ENCODE peak calls at places on chromosomes 16 and 17, in five cellular contexts. C, X, T, E and I are unnamed samples.
A peak's percentile ranks its signal among the peaks of the same experiment; 100 is the strongest.

GRCh38 chr17:41583137-41584127 is 3.3 kb downstream of the KRT14 start:
- DNase-seq in C (no peak), T (no peak), X (no peak), E (no peak), I (no peak)

GRCh38 chr16:76443981-76444380 is 166.8 kb downstream of the CNTNAP4 start:
- DNase-seq in X (no peak), E (no peak), C (no peak), T (no peak), I (no peak)

GRCh38 chr16:85176541-85177447 is 64.5 kb upstream of the CIBAR2 start:
- DNase-seq in X (no peak), T (no peak), C (peak; percentile 48), E (no peak), I (no peak)

GRCh38 chr16:2422123-2422867 is 7.0 kb upstream of the CCNF start:
- DNase-seq in E (no peak), C (no peak), X (no peak), T (no peak), I (no peak)

GRCh38 chr16:24141917-24142316 is 114.2 kb upstream of the CACNG3 start:
- DNase-seq in C (no peak), X (no peak), E (no peak), T (no peak), I (no peak)

GRCh38 chr16:54677551-54677950 is 253.1 kb upstream of the IRX5 start:
- DNase-seq in E (no peak), C (no peak), T (no peak), X (no peak), I (no peak)

GRCh38 chr17:69326302-69327059 is 452 bp downstream of the ABCA5 start:
- DNase-seq in X (peak; percentile 48), E (peak; percentile 6), C (no peak), T (no peak), I (no peak)

GRCh38 chr17:42076797-42077559 is 21.3 kb downstream of the ZNF385C start:
- DNase-seq in X (no peak), T (no peak), E (no peak), C (no peak), I (no peak)

GRCh38 chr17:46777943-46778915 is 40.3 kb downstream of the WNT3 start:
- DNase-seq in E (peak; percentile 36), X (peak; percentile 50), T (no peak), C (no peak), I (no peak)

GRCh38 chr17:70791748-70792443 is 622.6 kb downstream of the KCNJ2 start:
- DNase-seq in T (no peak), C (no peak), X (no peak), E (no peak), I (no peak)

GRCh38 chr17:8941520-8941919 is 24.0 kb downstream of the PIK3R5 start:
- DNase-seq in E (no peak), X (no peak), T (peak; percentile 56), C (no peak), I (peak; percentile 87)

GRCh38 chr17:42363231-42363630 is 25.0 kb downstream of the STAT3 start:
- DNase-seq in C (no peak), T (no peak), X (no peak), E (no peak), I (no peak)

GRCh38 chr16:66842765-66843164 is 1.4 kb upstream of the CA7 start:
- DNase-seq in T (no peak), E (no peak), C (no peak), X (no peak), I (no peak)

GRCh38 chr17:83081561-83082201 is 2.3 kb downstream of the METRNL start:
- DNase-seq in T (peak; percentile 37), E (no peak), X (no peak), C (peak; percentile 75), I (peak; percentile 92)

GRCh38 chr16:5028950-5029475 is 4.7 kb downstream of the NAGPA start:
- DNase-seq in C (peak; percentile 11), T (no peak), X (no peak), E (no peak), I (no peak)

GRCh38 chr17:15513058-15513858 is 45.8 kb upstream of the CDRT4 start:
- DNase-seq in T (no peak), X (no peak), C (no peak), E (no peak), I (no peak)

GRCh38 chr17:14082848-14083247 is 13.5 kb downstream of the COX10 start:
- DNase-seq in E (no peak), X (no peak), T (no peak), C (no peak), I (no peak)

GRCh38 chr17:3813171-3813570 is 12.2 kb upstream of the ITGAE start:
- DNase-seq in E (no peak), C (no peak), X (no peak), T (no peak), I (no peak)

GRCh38 chr17:19955099-19955498 is 22.5 kb downstream of the AKAP10 start:
- DNase-seq in X (no peak), E (no peak), C (no peak), T (no peak), I (no peak)

GRCh38 chr17:31499771-31500554 is 108.5 kb downstream of the RAB11FIP4 start:
- DNase-seq in C (peak; percentile 91), T (no peak), E (no peak), X (no peak), I (no peak)

GRCh38 chr17:19769946-19770652 is 22.0 kb upstream of the ALDH3A1 start:
- DNase-seq in T (no peak), X (no peak), E (no peak), C (no peak), I (no peak)

GRCh38 chr17:78892520-78892919 is 10.5 kb downstream of the CEP295NL start:
- DNase-seq in T (no peak), C (no peak), X (no peak), E (no peak), I (no peak)
- H3K4me1 ChIP-seq in T (peaks cover 12% of the 10 kb centered on the region), C (peaks cover 35% of the 10 kb centered on the region), X (peaks cover 30% of the 10 kb centered on the region), E (peaks cover 3% of the 10 kb centered on the region), I (peaks cover 3% of the 10 kb centered on the region)

DNA sequence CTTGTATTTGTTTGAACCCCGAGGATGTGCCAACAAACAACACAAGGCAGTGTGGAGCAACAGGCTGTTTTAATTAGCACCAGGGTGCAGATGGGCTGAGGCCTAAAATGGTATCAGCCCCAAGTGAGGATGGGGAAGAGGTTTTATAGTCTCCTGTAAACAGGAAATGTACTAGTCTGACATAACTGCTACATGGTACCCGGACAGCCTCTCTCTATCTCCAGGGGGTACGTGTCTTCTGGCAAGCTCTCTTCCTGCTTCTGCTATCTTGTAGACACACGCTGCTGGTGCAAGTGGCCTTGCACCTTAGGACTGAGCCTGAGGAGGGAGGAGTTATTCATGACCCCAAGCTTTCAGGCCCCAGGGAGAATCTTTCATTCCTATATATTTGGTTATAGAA is 2451.0 kb downstream of the TP53TG3F start:
- DNase-seq in T (no peak), E (no peak), X (no peak), C (no peak), I (no peak)
- H3K4me1 ChIP-seq in T (no peaks in the 10 kb centered on the region), E (no peaks in the 10 kb centered on the region), X (no peaks in the 10 kb centered on the region), C (no peaks in the 10 kb centered on the region), I (no peaks in the 10 kb centered on the region)

GRCh38 chr17:49325980-49326379 is 36.1 kb downstream of the ZNF652 start:
- DNase-seq in T (no peak), C (no peak), X (no peak), E (no peak), I (no peak)
- H3K4me1 ChIP-seq in T (peaks cover 9% of the 10 kb centered on the region), C (no peaks in the 10 kb centered on the region), X (peaks cover 39% of the 10 kb centered on the region), E (peaks cover 2% of the 10 kb centered on the region), I (no peaks in the 10 kb centered on the region)

GRCh38 chr17:78766743-78767294 is 15.3 kb downstream of the CYTH1 start:
- DNase-seq in E (no peak), C (no peak), X (no peak), T (no peak), I (no peak)
- H3K4me1 ChIP-seq in E (peaks cover 3% of the 10 kb centered on the region), C (peaks cover 62% of the 10 kb centered on the region), X (no peaks in the 10 kb centered on the region), T (peaks cover 97% of the 10 kb centered on the region), I (peaks cover 20% of the 10 kb centered on the region)

DNA sequence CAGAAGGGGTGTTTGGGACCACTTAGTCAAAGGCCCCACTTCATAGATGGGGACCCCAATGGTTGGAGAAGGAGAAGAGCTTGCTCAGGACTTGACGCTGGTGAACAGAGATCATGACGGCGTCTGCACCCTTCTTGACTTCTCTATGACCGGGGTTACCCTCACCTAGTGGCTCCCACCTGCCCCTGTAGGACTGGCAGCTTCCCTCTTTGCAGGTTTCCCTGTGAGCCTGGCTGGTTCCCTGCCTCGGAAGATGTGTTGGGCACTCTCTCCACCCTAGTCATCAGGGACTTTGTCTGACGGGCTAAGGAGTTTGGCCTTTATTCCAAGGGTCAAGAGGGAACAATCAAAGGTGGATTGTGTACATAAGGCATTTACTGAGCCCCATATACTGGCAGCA is 22.7 kb downstream of the TBX4 start:
- DNase-seq in C (no peak), E (no peak), X (no peak), T (no peak), I (no peak)
- H3K4me1 ChIP-seq in C (no peaks in the 10 kb centered on the region), E (no peaks in the 10 kb centered on the region), X (no peaks in the 10 kb centered on the region), T (no peaks in the 10 kb centered on the region), I (no peaks in the 10 kb centered on the region)

GRCh38 chr17:58515286-58515685 is 848 bp upstream of the MTMR4 start:
- DNase-seq in C (no peak), X (no peak), T (no peak), E (no peak), I (no peak)
- H3K4me1 ChIP-seq in C (peaks cover 26% of the 10 kb centered on the region), X (peaks cover 52% of the 10 kb centered on the region), T (peaks cover 44% of the 10 kb centered on the region), E (peaks cover 15% of the 10 kb centered on the region), I (peaks cover 40% of the 10 kb centered on the region)

GRCh38 chr17:78349831-78350631 is 9.8 kb downstream of the SOCS3 start:
- DNase-seq in E (no peak), T (no peak), C (no peak), X (no peak), I (no peak)

GRCh38 chr17:78347453-78347852 is 12.4 kb downstream of the SOCS3 start:
- DNase-seq in T (no peak), X (no peak), E (no peak), C (no peak), I (no peak)

GRCh38 chr17:78348055-78348745 is 11.7 kb downstream of the SOCS3 start:
- DNase-seq in C (no peak), T (no peak), X (no peak), E (no peak), I (no peak)

GRCh38 chr17:78355045-78355641 is 4.7 kb downstream of the SOCS3 start:
- DNase-seq in T (no peak), C (peak; percentile 19), E (no peak), X (no peak), I (no peak)

GRCh38 chr17:78351449-78352006 is 8.3 kb downstream of the SOCS3 start:
- DNase-seq in T (no peak), X (no peak), E (peak; percentile 86), C (peak; percentile 99), I (peak; percentile 76)
- H3K4me1 ChIP-seq in T (peaks cover 73% of the 10 kb centered on the region), X (peaks cover 21% of the 10 kb centered on the region), E (peaks cover 72% of the 10 kb centered on the region), C (peaks cover 60% of the 10 kb centered on the region), I (peaks cover 6% of the 10 kb centered on the region)

GRCh38 chr16:48378836-48379235 is 6.4 kb downstream of the SIAH1 start:
- DNase-seq in C (no peak), E (no peak), T (no peak), X (no peak), I (no peak)
- H3K4me1 ChIP-seq in C (peaks cover 93% of the 10 kb centered on the region), E (peaks cover 72% of the 10 kb centered on the region), T (peaks cover 22% of the 10 kb centered on the region), X (peaks cover 20% of the 10 kb centered on the region), I (no peaks in the 10 kb centered on the region)